ENCODE peak calls at places on chromosome 20, in four cellular contexts. X is CD8-positive, alpha-beta T cell; O is fibroblast of lung; N is AG09309. P is an unnamed sample.

GRCh38 chr20:47551841-47552240 is 50.2 kb downstream of the NCOA3 start:
- DNase-seq in N (no peak), O (no peak), X (no peak), P (no peak)

GRCh38 chr20:58545565-58546195 is 30.5 kb upstream of the APCDD1L start:
- DNase-seq in O (peak; percentile 82), X (no peak), N (no peak), P (no peak)

GRCh38 chr20:8504030-8504429 is 372.0 kb downstream of the PLCB1 start:
- DNase-seq in X (no peak), O (no peak), N (no peak), P (no peak)

GRCh38 chr20:33704197-33704924 is 15.7 kb downstream of the PXMP4 start:
- DNase-seq in N (no peak), O (no peak), X (no peak), P (no peak)

GRCh38 chr20:41309817-41310216 is 7.7 kb downstream of the ZHX3 start:
- DNase-seq in O (peak; percentile 95), N (no peak), X (no peak), P (no peak)

GRCh38 chr20:58795181-58795922 is 55.4 kb downstream of the GNAS-AS1 start:
- DNase-seq in X (no peak), N (no peak), O (no peak), P (no peak)

GRCh38 chr20:25280574-25281535 is 33.0 kb downstream of the PYGB start:
- DNase-seq in X (no peak), O (no peak), N (no peak), P (no peak)

GRCh38 chr20:58645277-58645968 is 5.7 kb upstream of the STX16 start:
- DNase-seq in O (peak; percentile 91), N (no peak), X (no peak), P (no peak)

GRCh38 chr20:57474816-57475215 is 50.1 kb downstream of the CTCFL start:
- DNase-seq in N (no peak), X (no peak), O (no peak), P (no peak)

GRCh38 chr20:63471719-63472158 is 716 bp downstream of the KCNQ2 start:
- DNase-seq in O (no peak), N (no peak), X (no peak), P (no peak)

GRCh38 chr20:63471002-63471718 is 1.3 kb downstream of the KCNQ2 start:
- DNase-seq in O (no peak), X (no peak), N (no peak), P (no peak)

GRCh38 chr20:63469019-63469712 is 3.3 kb downstream of the KCNQ2 start:
- DNase-seq in O (no peak), N (no peak), X (no peak), P (no peak)

GRCh38 chr20:63469713-63470101 is 2.7 kb downstream of the KCNQ2 start:
- DNase-seq in O (no peak), N (no peak), X (no peak), P (no peak)

GRCh38 chr20:63470410-63470809 is 2.0 kb downstream of the KCNQ2 start:
- DNase-seq in N (no peak), X (no peak), O (no peak), P (no peak)
- H3K4me3 ChIP-seq in N (no peak overlapping the region), X (no peak overlapping the region), O (no peak overlapping the region), P (no peak overlapping the region)

DNA sequence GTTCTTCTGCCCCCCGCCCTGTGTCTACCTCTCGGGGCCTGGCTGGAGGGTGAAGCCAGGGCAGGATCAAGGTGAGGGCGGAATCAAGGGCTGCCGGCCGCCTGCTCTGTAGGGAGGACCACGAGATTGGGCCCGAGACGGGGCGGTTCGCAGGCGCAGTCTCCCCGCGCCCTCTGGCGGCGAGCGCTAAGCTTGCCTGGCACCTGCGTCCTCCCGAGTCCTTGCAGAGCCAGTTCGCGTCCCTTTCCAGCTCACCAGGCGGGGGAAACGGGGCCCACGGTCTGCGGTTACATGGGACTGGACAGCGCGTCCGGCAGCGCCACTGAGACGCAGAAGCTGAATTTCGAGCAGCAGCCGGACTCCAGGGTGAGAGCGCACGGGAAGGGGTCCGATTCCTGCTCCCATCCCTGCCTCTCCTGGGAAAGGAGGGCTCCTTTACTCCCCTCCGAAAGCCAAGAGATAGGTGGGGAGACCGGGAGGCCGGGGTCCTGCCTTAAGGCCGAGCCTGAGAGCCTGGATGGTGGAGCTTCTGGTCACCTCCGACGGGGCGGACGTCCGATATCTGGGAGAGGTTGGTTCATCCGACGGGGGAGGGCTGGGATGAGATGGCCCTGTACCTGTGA is 3.6 kb upstream of the MATN4 start:
- DNase-seq in N (no peak), X (peak; percentile 38), O (peak; percentile 38), P (no peak)
- H3K4me3 ChIP-seq in N (no peak overlapping the region), X (no peak overlapping the region), O (no peak overlapping the region), P (no peak overlapping the region)

GRCh38 chr20:31673943-31674463 is 36.3 kb downstream of the COX4I2 start:
- DNase-seq in N (no peak), O (no peak), X (no peak), P (no peak)

GRCh38 chr20:31674895-31675827 is 37.4 kb downstream of the COX4I2 start:
- DNase-seq in N (peak; percentile 40), X (peak; percentile 50), O (peak; percentile 88), P (no peak)

GRCh38 chr20:31677553-31678260 is 40.0 kb downstream of the COX4I2 start:
- DNase-seq in X (no peak), N (no peak), O (no peak), P (no peak)

GRCh38 chr20:31676534-31677030 is 38.9 kb downstream of the COX4I2 start:
- DNase-seq in O (no peak), N (no peak), X (no peak), P (no peak)

GRCh38 chr20:31675828-31676533 is 38.3 kb downstream of the COX4I2 start:
- DNase-seq in N (no peak), O (peak; percentile 52), X (no peak), P (no peak)
- H3K4me3 ChIP-seq in N (no peak overlapping the region), O (peak overlapping the region; percentile 17), X (peak overlapping the region; percentile 66), P (no peak overlapping the region)

GRCh38 chr20:46309945-46310344 is 1.6 kb upstream of the CDH22 start:
- DNase-seq in O (no peak), X (no peak), N (no peak), P (no peak)

GRCh38 chr20:46307999-46308257 is 370 bp downstream of the CDH22 start:
- DNase-seq in X (no peak), O (no peak), N (no peak), P (no peak)

GRCh38 chr20:46307139-46307998 is 929 bp downstream of the CDH22 start:
- DNase-seq in N (no peak), O (peak; percentile 25), X (peak; percentile 59), P (no peak)

GRCh38 chr20:46306743-46307138 is 1.6 kb downstream of the CDH22 start:
- DNase-seq in O (no peak), N (no peak), X (no peak), P (no peak)

GRCh38 chr20:46308258-46309157 is at the start of gene CDH22:
- DNase-seq in O (peak; percentile 18), X (peak; percentile 9), N (no peak), P (no peak)
- H3K4me3 ChIP-seq in O (no peak within 1 kb of the TSS), X (peak within 1 kb of the TSS; percentile 41), N (no peak within 1 kb of the TSS), P (peak within 1 kb of the TSS; percentile 31)

GRCh38 chr20:37526238-37526838 is 1.3 kb downstream of the BLCAP start:
- DNase-seq in O (peak; percentile 51), X (no peak), N (no peak), P (no peak)

GRCh38 chr20:37524859-37525708 is 2.6 kb downstream of the BLCAP start:
- DNase-seq in O (peak; percentile 69), X (no peak), N (no peak), P (no peak)

GRCh38 chr20:37524221-37524700 is 3.2 kb downstream of the NNAT start:
- DNase-seq in N (no peak), X (no peak), O (no peak), P (no peak)

GRCh38 chr20:37526839-37527637 is 638 bp downstream of the BLCAP start:
- DNase-seq in N (no peak), O (peak; percentile 30), X (no peak), P (no peak)

GRCh38 chr20:37525810-37526209 is 1.9 kb downstream of the BLCAP start:
- DNase-seq in O (no peak), X (no peak), N (no peak), P (no peak)
- H3K4me3 ChIP-seq in O (peak overlapping the region; percentile 99), X (no peak overlapping the region), N (peak overlapping the region; percentile 98), P (peak overlapping the region; percentile 94)

DNA sequence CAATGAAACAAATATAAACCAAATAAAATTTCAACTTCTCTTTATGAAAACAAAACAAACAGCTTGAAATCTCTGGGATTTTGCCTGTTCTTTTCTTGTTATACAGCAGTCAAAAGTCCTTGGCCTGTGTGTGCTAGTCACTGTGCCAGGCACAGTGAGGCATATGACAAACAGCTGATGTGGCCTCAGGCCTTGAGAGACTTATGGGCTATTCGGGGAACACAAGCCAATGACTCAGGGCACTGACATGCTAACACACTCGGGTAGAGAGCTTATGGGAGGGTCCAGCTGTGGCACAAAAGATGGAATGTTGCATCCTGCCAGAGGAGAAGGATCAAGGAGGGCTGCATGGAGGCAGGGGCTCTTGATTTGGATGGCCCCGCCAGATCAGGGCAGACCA is 95.4 kb upstream of the NKX2-2 start:
- DNase-seq in X (no peak), O (no peak), N (no peak), P (no peak)
- H3K4me3 ChIP-seq in X (no peak overlapping the region), O (no peak overlapping the region), N (no peak overlapping the region), P (no peak overlapping the region)

GRCh38 chr20:4665591-4665990 is 56.1 kb upstream of the PRND start:
- DNase-seq in X (no peak), O (no peak), N (no peak), P (no peak)
- H3K4me3 ChIP-seq in X (no peak overlapping the region), O (no peak overlapping the region), N (no peak overlapping the region), P (no peak overlapping the region)

GRCh38 chr20:44678247-44678646 is 26.7 kb upstream of the ADA start:
- DNase-seq in N (no peak), O (no peak), X (no peak), P (no peak)
- H3K4me3 ChIP-seq in N (no peak overlapping the region), O (no peak overlapping the region), X (no peak overlapping the region), P (no peak overlapping the region)

P was measured in BJ.